ENCODE peak calls at places on chromosomes 13 and 19, in nine cellular contexts. F, Y, N, A, O, H, J, R and V are unnamed samples.

GRCh38 chr13:37716796-37717195 is 118.2 kb upstream of the POSTN start:
- DNase-seq in F (peak), Y (no peak), N (no peak), A (no peak), O (no peak), H (no peak), J (no peak), R (no peak), V (no peak)

GRCh38 chr13:40456397-40456958 is 210.0 kb downstream of the FOXO1 start:
- DNase-seq in F (no peak), Y (no peak), N (no peak), A (no peak), O (no peak), H (no peak), J (no peak), R (no peak), V (no peak)

GRCh38 chr13:72504026-72504925 is 223.2 kb downstream of the MZT1 start:
- DNase-seq in F (peak), Y (no peak), N (no peak), A (no peak), O (no peak), H (no peak), J (no peak), R (no peak), V (peak)

GRCh38 chr19:30710721-30711120 is 338.5 kb downstream of the ZNF536 start:
- DNase-seq in F (no peak), Y (no peak), N (no peak), A (no peak), O (no peak), H (no peak), J (no peak), R (no peak), V (no peak)

GRCh38 chr19:3821857-3822364 is 35.7 kb upstream of the MATK start:
- DNase-seq in F (peak), Y (no peak), N (peak), A (peak), O (peak), H (no peak), J (peak), R (peak), V (no peak)

GRCh38 chr19:6219147-6219525 is 60.6 kb downstream of the MLLT1 start:
- DNase-seq in F (no peak), Y (no peak), N (no peak), A (peak), O (no peak), H (no peak), J (no peak), R (no peak), V (no peak)

GRCh38 chr13:20369886-20370361 is 137.8 kb upstream of the GJB6 start:
- DNase-seq in F (no peak), Y (no peak), N (no peak), A (no peak), O (no peak), H (no peak), J (no peak), R (no peak), V (peak)

GRCh38 chr13:113493315-113493951 is 2.9 kb upstream of the DCUN1D2 start:
- DNase-seq in F (peak), Y (peak), N (no peak), A (no peak), O (no peak), H (no peak), J (no peak), R (no peak), V (peak)

GRCh38 chr19:33621811-33622504 is at the start of gene CHST8:
- DNase-seq in F (peak), Y (no peak), N (no peak), A (no peak), O (peak), H (no peak), J (peak), R (no peak), V (peak)

GRCh38 chr19:38869160-38869835 is 8.8 kb downstream of the RINL start:
- DNase-seq in F (no peak), Y (no peak), N (no peak), A (peak), O (no peak), H (no peak), J (no peak), R (no peak), V (no peak)

GRCh38 chr13:23067129-23067528 is 113.7 kb upstream of the SGCG start:
- DNase-seq in F (no peak), Y (no peak), N (no peak), A (no peak), O (no peak), H (no peak), J (no peak), R (no peak), V (no peak)

GRCh38 chr19:3837922-3838321 is 30.9 kb downstream of the ZFR2 start:
- DNase-seq in F (no peak), Y (no peak), N (no peak), A (no peak), O (no peak), H (no peak), J (no peak), R (no peak), V (no peak)

GRCh38 chr13:107450931-107451330 is 764.4 kb downstream of the LIG4 start:
- DNase-seq in F (peak), Y (peak), N (peak), A (no peak), O (peak), H (peak), J (no peak), R (peak), V (no peak)

GRCh38 chr19:50776131-50776530 is 5.9 kb downstream of the GPR32 start:
- DNase-seq in F (no peak), Y (no peak), N (no peak), A (no peak), O (no peak), H (no peak), J (no peak), R (no peak), V (no peak)

GRCh38 chr19:3576696-3577443 is 4.1 kb downstream of the HMG20B start:
- DNase-seq in F (peak), Y (no peak), N (no peak), A (peak), O (peak), H (peak), J (peak), R (no peak), V (peak)

GRCh38 chr19:5954293-5954692 is 23.6 kb downstream of the RANBP3 start:
- DNase-seq in F (peak), Y (no peak), N (no peak), A (no peak), O (no peak), H (no peak), J (no peak), R (no peak), V (no peak)

GRCh38 chr19:11405846-11406643 is 13.1 kb downstream of the RGL3 start:
- DNase-seq in F (no peak), Y (no peak), N (no peak), A (peak), O (no peak), H (no peak), J (no peak), R (no peak), V (no peak)

GRCh38 chr19:51948979-51949378 is 21.7 kb downstream of the ZNF613 start:
- DNase-seq in F (peak), Y (no peak), N (peak), A (peak), O (no peak), H (no peak), J (no peak), R (no peak), V (no peak)
- H3K4me3 ChIP-seq in F (peak), Y (peak), N (peak), A (no peak), O (no peak), H (peak), J (no peak), R (peak), V (peak)

DNA sequence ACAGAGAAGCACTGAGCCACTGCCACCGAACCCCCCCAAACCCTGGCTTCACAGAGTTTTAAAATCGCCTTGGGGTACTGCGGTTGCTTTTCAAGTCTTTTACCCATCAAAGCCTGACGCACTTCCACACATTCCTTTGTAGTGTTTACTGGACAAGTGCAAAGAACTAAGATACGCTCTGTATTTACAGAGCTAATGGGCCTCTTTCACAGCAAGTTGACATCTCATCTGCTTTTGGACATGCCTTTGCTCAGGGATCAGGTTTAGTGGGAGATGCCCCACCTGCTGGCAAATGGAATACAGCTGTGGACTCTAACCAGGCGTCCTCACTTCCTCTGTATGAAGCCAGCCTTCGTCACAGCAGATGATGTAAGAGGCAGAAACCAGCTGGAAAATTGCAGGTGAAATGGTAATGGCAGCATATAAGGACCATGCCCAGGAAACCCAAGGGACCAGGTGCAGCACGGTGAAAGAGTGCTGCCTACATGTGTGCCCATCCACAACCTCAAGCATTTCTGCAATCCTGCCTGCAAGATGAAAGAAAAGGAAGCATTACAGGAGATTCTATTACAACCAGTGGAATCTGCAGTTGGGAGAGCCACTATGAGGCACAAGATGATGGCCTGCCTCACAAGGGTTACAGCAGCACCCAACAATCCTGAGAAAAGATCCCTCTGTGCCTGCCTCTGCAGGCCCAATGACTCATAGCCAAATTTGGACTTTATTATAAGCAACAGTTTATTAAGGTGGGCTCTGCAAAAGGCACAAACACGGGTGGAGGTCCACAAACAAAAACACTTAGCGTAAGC is 34.7 kb downstream of the BRD4 start:
- DNase-seq in F (peak), Y (peak), N (no peak), A (no peak), O (no peak), H (no peak), J (no peak), R (no peak), V (peak)
- TF ChIP-seq CTCF in F (peak), Y (peak), N (no peak), A (no peak), O (no peak), H (no peak), J (peak), R (no peak), V (peak)

GRCh38 chr19:12789098-12789903 is 2.0 kb upstream of the JUNB start:
- DNase-seq in F (peak), Y (no peak), N (no peak), A (no peak), O (no peak), H (peak), J (no peak), R (no peak), V (peak)

GRCh38 chr19:12787458-12787857 is 3.8 kb upstream of the JUNB start:
- DNase-seq in F (no peak), Y (no peak), N (no peak), A (no peak), O (no peak), H (no peak), J (no peak), R (no peak), V (no peak)

GRCh38 chr19:12786950-12787349 is 4.3 kb upstream of the JUNB start:
- DNase-seq in F (no peak), Y (no peak), N (no peak), A (no peak), O (no peak), H (no peak), J (no peak), R (no peak), V (no peak)

GRCh38 chr19:12788682-12789097 is 2.6 kb upstream of the JUNB start:
- DNase-seq in F (peak), Y (no peak), N (peak), A (peak), O (peak), H (peak), J (peak), R (peak), V (peak)

GRCh38 chr19:12788025-12788681 is 3.1 kb upstream of the JUNB start:
- DNase-seq in F (no peak), Y (no peak), N (no peak), A (no peak), O (no peak), H (no peak), J (no peak), R (no peak), V (no peak)
- H3K4me3 ChIP-seq in F (no peak), Y (no peak), N (peak), A (no peak), O (peak), H (peak), J (no peak), R (peak), V (no peak)

DNA sequence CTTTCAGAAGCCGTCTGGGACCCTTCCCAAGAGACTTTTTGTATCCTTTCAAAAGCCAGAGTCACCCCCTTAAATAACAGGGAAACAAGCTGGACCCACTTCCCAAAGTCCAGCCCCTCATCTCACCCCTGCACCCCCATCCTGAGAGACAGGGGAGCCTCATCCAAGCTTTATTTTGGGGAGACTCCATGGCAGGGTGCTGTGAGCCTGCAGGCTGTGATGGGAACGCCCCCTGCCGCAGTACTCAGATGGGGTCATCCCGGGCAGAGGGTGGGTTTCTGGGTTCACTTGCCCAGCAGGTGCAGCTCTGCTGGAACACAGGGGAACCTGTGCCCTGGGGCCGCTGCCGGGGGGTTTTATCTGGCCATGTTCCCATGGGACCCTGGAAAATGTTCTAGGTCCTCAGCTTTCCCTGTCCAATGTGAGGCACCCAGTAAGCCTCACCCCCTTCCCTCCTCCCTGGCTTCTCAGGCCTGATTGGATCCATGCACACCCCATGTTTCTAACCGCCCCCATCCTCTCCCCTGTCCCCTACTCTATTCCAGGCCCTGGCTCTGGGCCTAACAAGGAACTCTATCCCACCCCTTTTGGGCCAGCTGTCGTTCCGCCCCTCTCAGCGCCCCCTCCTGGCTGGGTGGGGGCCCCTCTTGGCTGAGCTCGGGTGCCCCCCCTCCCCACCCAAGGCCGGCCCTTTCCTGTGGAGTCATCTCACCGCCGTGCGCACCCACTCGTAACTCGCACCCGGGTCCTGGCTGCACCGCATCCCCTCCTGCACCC is 1.0 kb downstream of the HIF3A start:
- DNase-seq in F (peak), Y (no peak), N (no peak), A (peak), O (peak), H (peak), J (no peak), R (peak), V (no peak)
- TF ChIP-seq CTCF in F (peak), Y (peak), N (no peak), A (no peak), O (peak), H (no peak), J (peak), R (peak), V (no peak)

GRCh38 chr19:1018393-1018792 is 2.5 kb downstream of the TMEM259 start:
- DNase-seq in F (no peak), Y (no peak), N (no peak), A (no peak), O (no peak), H (no peak), J (no peak), R (no peak), V (no peak)

GRCh38 chr19:1017115-1017905 is 3.6 kb downstream of the TMEM259 start:
- DNase-seq in F (no peak), Y (no peak), N (no peak), A (peak), O (no peak), H (no peak), J (no peak), R (no peak), V (peak)

GRCh38 chr19:1016647-1017114 is 4.2 kb downstream of the TMEM259 start:
- DNase-seq in F (peak), Y (no peak), N (no peak), A (peak), O (no peak), H (no peak), J (no peak), R (no peak), V (peak)

GRCh38 chr19:1018932-1019615 is 1.8 kb downstream of the TMEM259 start:
- DNase-seq in F (no peak), Y (no peak), N (no peak), A (peak), O (no peak), H (no peak), J (no peak), R (no peak), V (no peak)

DNA sequence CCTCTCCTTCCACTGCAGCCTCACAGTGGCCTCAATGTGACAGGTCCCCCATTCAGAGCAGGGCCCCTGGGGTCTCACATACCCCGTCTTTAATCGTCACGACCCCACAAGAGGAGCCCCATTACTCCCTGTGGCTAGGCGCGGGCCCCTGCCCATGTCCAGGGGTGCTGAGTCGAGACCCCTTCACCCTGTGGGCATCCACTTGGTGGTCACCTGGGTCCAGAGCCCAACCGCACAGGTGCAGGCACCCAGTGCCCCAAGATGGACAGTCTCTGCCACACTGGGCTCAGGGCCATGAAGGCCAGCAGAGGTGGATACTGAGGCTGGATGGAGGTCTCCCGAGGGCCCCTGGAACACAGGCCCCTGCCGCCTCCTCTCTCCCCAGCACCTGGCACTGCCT is 3.0 kb downstream of the TMEM259 start:
- DNase-seq in F (no peak), Y (no peak), N (no peak), A (peak), O (no peak), H (no peak), J (no peak), R (no peak), V (no peak)
- H3K4me3 ChIP-seq in F (no peak), Y (no peak), N (no peak), A (no peak), O (peak), H (no peak), J (no peak), R (peak), V (no peak)